ENCODE peak calls at places on chromosomes 7 and 10, in four cellular contexts. One of them, this sample, is unnamed.

GRCh38 chr7:25073451-25073850 is 51.6 kb downstream of the CYCS start:
- DNase-seq in anterior cingulate cortex: no peak
- DNase-seq in stimulated activated effector memory CD8-positive, alpha-beta T cell treated with anti-CD3 and anti-CD28 coated beads, Interleukin-12 subunit alpha, Interleukin-12 subunit beta, amount 100 ng/mL, for 72 hours: no peak
- DNase-seq in esophagus squamous epithelium: no peak
- DNase-seq in this sample: no peak

GRCh38 chr10:1153253-1153763 is 97.1 kb downstream of the WDR37 start:
- DNase-seq in anterior cingulate cortex: no peak
- DNase-seq in esophagus squamous epithelium: no peak
- DNase-seq in stimulated activated effector memory CD8-positive, alpha-beta T cell treated with anti-CD3 and anti-CD28 coated beads, Interleukin-12 subunit alpha, Interleukin-12 subunit beta, amount 100 ng/mL, for 72 hours: no peak
- DNase-seq in this sample: no peak

GRCh38 chr7:28804990-28805389 is 153.1 kb downstream of the TRIL start:
- DNase-seq in anterior cingulate cortex: no peak
- DNase-seq in stimulated activated effector memory CD8-positive, alpha-beta T cell treated with anti-CD3 and anti-CD28 coated beads, Interleukin-12 subunit alpha, Interleukin-12 subunit beta, amount 100 ng/mL, for 72 hours: no peak
- DNase-seq in esophagus squamous epithelium: no peak
- DNase-seq in this sample: no peak

GRCh38 chr10:22714524-22715289 is at the start of gene PIP4K2A:
- DNase-seq in stimulated activated effector memory CD8-positive, alpha-beta T cell treated with anti-CD3 and anti-CD28 coated beads, Interleukin-12 subunit alpha, Interleukin-12 subunit beta, amount 100 ng/mL, for 72 hours: peak; percentile 64
- DNase-seq in anterior cingulate cortex: peak; percentile 58
- DNase-seq in esophagus squamous epithelium: peak; percentile 16
- DNase-seq in this sample: peak; percentile 48

GRCh38 chr7:96236198-96237039 is 85.5 kb downstream of the SLC25A13 start:
- DNase-seq in stimulated activated effector memory CD8-positive, alpha-beta T cell treated with anti-CD3 and anti-CD28 coated beads, Interleukin-12 subunit alpha, Interleukin-12 subunit beta, amount 100 ng/mL, for 72 hours: no peak
- DNase-seq in esophagus squamous epithelium: no peak
- DNase-seq in anterior cingulate cortex: no peak
- DNase-seq in this sample: peak; percentile 52

GRCh38 chr10:34861293-34862004 is 46.4 kb upstream of the PARD3 start:
- DNase-seq in esophagus squamous epithelium: no peak
- DNase-seq in anterior cingulate cortex: no peak
- DNase-seq in stimulated activated effector memory CD8-positive, alpha-beta T cell treated with anti-CD3 and anti-CD28 coated beads, Interleukin-12 subunit alpha, Interleukin-12 subunit beta, amount 100 ng/mL, for 72 hours: no peak
- DNase-seq in this sample: peak; percentile 18

GRCh38 chr7:1054438-1055083 is 10.2 kb downstream of the GPR146 start:
- DNase-seq in anterior cingulate cortex: peak; percentile 74
- DNase-seq in stimulated activated effector memory CD8-positive, alpha-beta T cell treated with anti-CD3 and anti-CD28 coated beads, Interleukin-12 subunit alpha, Interleukin-12 subunit beta, amount 100 ng/mL, for 72 hours: no peak
- DNase-seq in esophagus squamous epithelium: no peak
- DNase-seq in this sample: no peak

GRCh38 chr10:133187091-133187905 is 27.3 kb downstream of the KNDC1 start:
- DNase-seq in anterior cingulate cortex: no peak
- DNase-seq in stimulated activated effector memory CD8-positive, alpha-beta T cell treated with anti-CD3 and anti-CD28 coated beads, Interleukin-12 subunit alpha, Interleukin-12 subunit beta, amount 100 ng/mL, for 72 hours: no peak
- DNase-seq in esophagus squamous epithelium: no peak
- DNase-seq in this sample: no peak

GRCh38 chr7:115838829-115839228 is 191.7 kb downstream of the TFEC start:
- DNase-seq in esophagus squamous epithelium: no peak
- DNase-seq in stimulated activated effector memory CD8-positive, alpha-beta T cell treated with anti-CD3 and anti-CD28 coated beads, Interleukin-12 subunit alpha, Interleukin-12 subunit beta, amount 100 ng/mL, for 72 hours: no peak
- DNase-seq in anterior cingulate cortex: no peak
- DNase-seq in this sample: no peak

GRCh38 chr7:151415375-151416112 is 5.7 kb upstream of the WDR86 start:
- DNase-seq in anterior cingulate cortex: no peak
- DNase-seq in stimulated activated effector memory CD8-positive, alpha-beta T cell treated with anti-CD3 and anti-CD28 coated beads, Interleukin-12 subunit alpha, Interleukin-12 subunit beta, amount 100 ng/mL, for 72 hours: no peak
- DNase-seq in esophagus squamous epithelium: no peak
- DNase-seq in this sample: no peak

GRCh38 chr10:77350134-77350533 is 287.5 kb downstream of the KCNMA1 start:
- DNase-seq in anterior cingulate cortex: no peak
- DNase-seq in stimulated activated effector memory CD8-positive, alpha-beta T cell treated with anti-CD3 and anti-CD28 coated beads, Interleukin-12 subunit alpha, Interleukin-12 subunit beta, amount 100 ng/mL, for 72 hours: no peak
- DNase-seq in esophagus squamous epithelium: no peak
- DNase-seq in this sample: no peak

GRCh38 chr7:121329460-121330052 is 756 bp downstream of the WNT16 start:
- DNase-seq in anterior cingulate cortex: no peak
- DNase-seq in stimulated activated effector memory CD8-positive, alpha-beta T cell treated with anti-CD3 and anti-CD28 coated beads, Interleukin-12 subunit alpha, Interleukin-12 subunit beta, amount 100 ng/mL, for 72 hours: peak; percentile 15
- DNase-seq in esophagus squamous epithelium: no peak
- DNase-seq in this sample: no peak

GRCh38 chr10:63197304-63198092 is 64.4 kb downstream of the NRBF2 start:
- DNase-seq in esophagus squamous epithelium: no peak
- DNase-seq in stimulated activated effector memory CD8-positive, alpha-beta T cell treated with anti-CD3 and anti-CD28 coated beads, Interleukin-12 subunit alpha, Interleukin-12 subunit beta, amount 100 ng/mL, for 72 hours: no peak
- DNase-seq in anterior cingulate cortex: no peak
- DNase-seq in this sample: no peak

GRCh38 chr7:102169651-102170416 is 116.8 kb upstream of the SH2B2 start:
- DNase-seq in anterior cingulate cortex: no peak
- DNase-seq in esophagus squamous epithelium: no peak
- DNase-seq in stimulated activated effector memory CD8-positive, alpha-beta T cell treated with anti-CD3 and anti-CD28 coated beads, Interleukin-12 subunit alpha, Interleukin-12 subunit beta, amount 100 ng/mL, for 72 hours: no peak
- DNase-seq in this sample: no peak

GRCh38 chr10:31136951-31137885 is 105.6 kb upstream of the ZNF438 start:
- DNase-seq in stimulated activated effector memory CD8-positive, alpha-beta T cell treated with anti-CD3 and anti-CD28 coated beads, Interleukin-12 subunit alpha, Interleukin-12 subunit beta, amount 100 ng/mL, for 72 hours: no peak
- DNase-seq in esophagus squamous epithelium: no peak
- DNase-seq in anterior cingulate cortex: no peak
- DNase-seq in this sample: peak; percentile 1

GRCh38 chr7:148204639-148205292 is 385.8 kb upstream of the C7orf33 start:
- DNase-seq in stimulated activated effector memory CD8-positive, alpha-beta T cell treated with anti-CD3 and anti-CD28 coated beads, Interleukin-12 subunit alpha, Interleukin-12 subunit beta, amount 100 ng/mL, for 72 hours: no peak
- DNase-seq in esophagus squamous epithelium: no peak
- DNase-seq in anterior cingulate cortex: no peak
- DNase-seq in this sample: no peak

GRCh38 chr7:66640802-66641525 is 12.3 kb downstream of the KCTD7 start:
- DNase-seq in anterior cingulate cortex: no peak
- DNase-seq in esophagus squamous epithelium: no peak
- DNase-seq in stimulated activated effector memory CD8-positive, alpha-beta T cell treated with anti-CD3 and anti-CD28 coated beads, Interleukin-12 subunit alpha, Interleukin-12 subunit beta, amount 100 ng/mL, for 72 hours: no peak
- DNase-seq in this sample: no peak

GRCh38 chr7:73681031-73681430 is 2.2 kb downstream of the DNAJC30 start:
- DNase-seq in esophagus squamous epithelium: no peak
- DNase-seq in anterior cingulate cortex: no peak
- DNase-seq in stimulated activated effector memory CD8-positive, alpha-beta T cell treated with anti-CD3 and anti-CD28 coated beads, Interleukin-12 subunit alpha, Interleukin-12 subunit beta, amount 100 ng/mL, for 72 hours: no peak
- DNase-seq in this sample: no peak

GRCh38 chr7:121475806-121476205 is 79.7 kb upstream of the FAM3C start:
- DNase-seq in anterior cingulate cortex: no peak
- DNase-seq in stimulated activated effector memory CD8-positive, alpha-beta T cell treated with anti-CD3 and anti-CD28 coated beads, Interleukin-12 subunit alpha, Interleukin-12 subunit beta, amount 100 ng/mL, for 72 hours: no peak
- DNase-seq in esophagus squamous epithelium: no peak
- DNase-seq in this sample: no peak

This sample was measured in tibial nerve.